ENCODE peak calls at places on chromosomes 6 and 20, in ten cellular contexts. I is HCT116, L is IMR-90, J is A549, V is H54, G is transverse colon, W is prostate gland, F is esophagus muscularis mucosa, R is H1, Z is heart left ventricle. A is an unnamed sample.

GRCh38 chr6:113856571-113857564 is at the start of gene MARCKS:
- DNase-seq in I (peak), L (peak), J (peak), V (no peak), G (peak), W (peak), F (no peak), R (peak), Z (peak), A (peak)

GRCh38 chr20:57065646-57066045 is 200.8 kb downstream of the BMP7 start:
- DNase-seq in I (no peak), L (no peak), J (no peak), V (no peak), G (no peak), W (no peak), F (no peak), R (no peak), Z (no peak), A (no peak)

GRCh38 chr6:116528163-116528562 is 16.7 kb downstream of the CALHM5 start:
- DNase-seq in I (no peak), L (no peak), J (no peak), V (no peak), G (no peak), W (no peak), F (no peak), R (no peak), Z (no peak), A (no peak)

GRCh38 chr20:38112249-38112942 is 52.7 kb downstream of the TGM2 start:
- DNase-seq in I (no peak), L (no peak), J (no peak), V (no peak), G (no peak), W (no peak), F (peak), R (peak), Z (no peak), A (no peak)

GRCh38 chr6:43076093-43076927 is at the start of gene PTK7:
- DNase-seq in I (no peak), L (peak), J (peak), V (peak), G (no peak), W (peak), F (no peak), R (peak), Z (peak), A (peak)

GRCh38 chr20:17710379-17711305 is 10.9 kb downstream of the BANF2 start:
- DNase-seq in I (no peak), L (peak), J (no peak), V (no peak), G (peak), W (no peak), F (no peak), R (no peak), Z (no peak), A (no peak)

GRCh38 chr6:83708970-83709747 is at the start of gene SNAP91:
- DNase-seq in I (no peak), L (no peak), J (peak), V (no peak), G (no peak), W (peak), F (no peak), R (peak), Z (no peak), A (peak)

GRCh38 chr6:149045404-149045803 is 272.1 kb upstream of the TAB2 start:
- DNase-seq in I (no peak), L (no peak), J (no peak), V (no peak), G (no peak), W (no peak), F (peak), R (no peak), Z (no peak), A (no peak)

GRCh38 chr6:105760746-105761145 is 325.4 kb upstream of the PRDM1 start:
- DNase-seq in I (no peak), L (no peak), J (no peak), V (no peak), G (no peak), W (no peak), F (no peak), R (no peak), Z (no peak), A (no peak)

GRCh38 chr6:75210885-75211739 is 5.3 kb upstream of the COL12A1 start:
- DNase-seq in I (no peak), L (peak), J (peak), V (peak), G (peak), W (peak), F (no peak), R (no peak), Z (peak), A (peak)

GRCh38 chr6:166596741-166597507 is 10.4 kb upstream of the RAMACL start:
- DNase-seq in I (no peak), L (no peak), J (no peak), V (no peak), G (no peak), W (no peak), F (no peak), R (no peak), Z (no peak), A (no peak)

GRCh38 chr6:85006362-85006761 is 242.0 kb upstream of the TBX18 start:
- DNase-seq in I (no peak), L (no peak), J (no peak), V (no peak), G (no peak), W (no peak), F (no peak), R (no peak), Z (no peak), A (no peak)

GRCh38 chr6:72418495-72418894 is 203.4 kb upstream of the KCNQ5 start:
- DNase-seq in I (no peak), L (peak), J (no peak), V (peak), G (no peak), W (no peak), F (no peak), R (no peak), Z (no peak), A (no peak)

GRCh38 chr20:62219992-62220665 is at the start of gene HRH3:
- DNase-seq in I (no peak), L (no peak), J (no peak), V (no peak), G (peak), W (no peak), F (no peak), R (peak), Z (peak), A (peak)

GRCh38 chr6:139544699-139545052 is 170.2 kb upstream of the CITED2 start:
- DNase-seq in I (no peak), L (no peak), J (no peak), V (no peak), G (no peak), W (no peak), F (no peak), R (no peak), Z (no peak), A (no peak)

GRCh38 chr6:28474441-28475219 is 31.3 kb upstream of the ZSCAN23 start:
- DNase-seq in I (peak), L (peak), J (peak), V (peak), G (no peak), W (no peak), F (no peak), R (peak), Z (no peak), A (no peak)

GRCh38 chr20:20594171-20594530 is 118.3 kb downstream of the RALGAPA2 start:
- DNase-seq in I (no peak), L (peak), J (peak), V (no peak), G (no peak), W (no peak), F (no peak), R (no peak), Z (no peak), A (no peak)

GRCh38 chr20:16541226-16541625 is 32.0 kb downstream of the KIF16B start:
- DNase-seq in I (no peak), L (no peak), J (no peak), V (no peak), G (no peak), W (no peak), F (no peak), R (no peak), Z (peak), A (no peak)

GRCh38 chr6:35034411-35035171 is 106.5 kb downstream of the TCP11 start:
- DNase-seq in I (no peak), L (no peak), J (no peak), V (no peak), G (peak), W (peak), F (no peak), R (no peak), Z (peak), A (no peak)

GRCh38 chr6:146990284-146990683 is 213.9 kb upstream of the STXBP5 start:
- DNase-seq in I (no peak), L (peak), J (peak), V (no peak), G (no peak), W (no peak), F (no peak), R (no peak), Z (no peak), A (no peak)

GRCh38 chr20:36092424-36093024 is 62.0 kb upstream of the EPB41L1 start:
- DNase-seq in I (no peak), L (no peak), J (peak), V (no peak), G (peak), W (no peak), F (no peak), R (peak), Z (peak), A (peak)

GRCh38 chr20:3352203-3352602 is 55.3 kb downstream of the DNAAF9 start:
- DNase-seq in I (no peak), L (no peak), J (no peak), V (no peak), G (no peak), W (no peak), F (no peak), R (no peak), Z (no peak), A (no peak)

GRCh38 chr6:139764498-139764986 is 390.1 kb upstream of the CITED2 start:
- DNase-seq in I (peak), L (peak), J (peak), V (no peak), G (no peak), W (no peak), F (no peak), R (no peak), Z (peak), A (no peak)

GRCh38 chr20:41150664-41151063 is 13.3 kb downstream of the PLCG1 start:
- DNase-seq in I (no peak), L (peak), J (no peak), V (no peak), G (no peak), W (no peak), F (no peak), R (no peak), Z (no peak), A (no peak)

GRCh38 chr6:108684809-108685329 is 124.2 kb downstream of the FOXO3 start:
- DNase-seq in I (no peak), L (peak), J (peak), V (no peak), G (peak), W (peak), F (no peak), R (no peak), Z (no peak), A (no peak)

GRCh38 chr20:58835231-58835630 is 15.5 kb downstream of the GNAS-AS1 start:
- DNase-seq in I (no peak), L (no peak), J (no peak), V (no peak), G (no peak), W (no peak), F (no peak), R (no peak), Z (no peak), A (no peak)

GRCh38 chr6:43840490-43841218 is 70.6 kb downstream of the VEGFA start:
- DNase-seq in I (no peak), L (peak), J (no peak), V (no peak), G (no peak), W (no peak), F (no peak), R (no peak), Z (no peak), A (no peak)

GRCh38 chr20:50374541-50375078 is 135.6 kb upstream of the PTPN1 start:
- DNase-seq in I (no peak), L (no peak), J (no peak), V (no peak), G (no peak), W (no peak), F (no peak), R (no peak), Z (no peak), A (no peak)

GRCh38 chr6:99841297-99841696 is 152.7 kb downstream of the MCHR2 start:
- DNase-seq in I (no peak), L (no peak), J (no peak), V (no peak), G (no peak), W (no peak), F (no peak), R (no peak), Z (no peak), A (no peak)

GRCh38 chr6:106324726-106325335 is 729 bp downstream of the ATG5 start:
- DNase-seq in I (no peak), L (peak), J (no peak), V (no peak), G (no peak), W (no peak), F (no peak), R (no peak), Z (no peak), A (no peak)

GRCh38 chr6:138600726-138601125 is 101.4 kb upstream of the NHSL1 start:
- DNase-seq in I (no peak), L (peak), J (no peak), V (no peak), G (no peak), W (no peak), F (no peak), R (no peak), Z (no peak), A (no peak)

DNA sequence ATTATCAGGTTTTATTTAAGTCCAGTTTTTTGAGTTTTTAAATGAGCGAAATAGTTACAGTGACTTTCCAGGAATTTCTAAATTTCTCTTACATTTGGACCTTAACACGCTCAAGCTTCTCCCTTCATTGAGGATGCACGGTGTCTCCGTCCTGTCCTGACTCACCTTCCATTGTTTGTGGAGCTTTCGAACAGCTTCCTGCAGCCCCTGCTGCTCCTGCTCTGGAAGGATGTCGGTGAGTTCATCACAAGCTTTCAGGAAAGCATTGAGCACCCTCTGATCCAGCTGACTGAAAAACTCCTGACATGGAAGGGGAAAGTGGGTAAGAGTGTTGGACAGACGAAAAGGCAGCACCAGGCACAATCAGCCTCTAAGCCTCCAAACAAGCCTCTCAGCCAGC is 183.7 kb downstream of the SYNE1 start:
- DNase-seq in I (no peak), L (no peak), J (no peak), V (no peak), G (no peak), W (no peak), F (no peak), R (no peak), Z (no peak), A (no peak)
- TF ChIP-seq POLR2A in I (no peak), L (no peak), J (no peak), V (no peak), G (no peak), W (no peak), F (no peak), R (no peak), Z (no peak), A (no peak)

GRCh38 chr6:142945071-142945445 is at the start of gene HIVEP2:
- DNase-seq in I (no peak), L (peak), J (peak), V (peak), G (peak), W (peak), F (peak), R (peak), Z (peak), A (peak)

GRCh38 chr6:142945446-142946180 is 637 bp upstream of the HIVEP2 start:
- DNase-seq in I (no peak), L (no peak), J (peak), V (peak), G (peak), W (peak), F (peak), R (peak), Z (no peak), A (peak)

GRCh38 chr6:142946924-142947701 is 2.1 kb upstream of the HIVEP2 start:
- DNase-seq in I (no peak), L (peak), J (peak), V (peak), G (peak), W (peak), F (peak), R (peak), Z (peak), A (peak)

GRCh38 chr6:142947702-142948480 is 2.9 kb upstream of the HIVEP2 start:
- DNase-seq in I (no peak), L (no peak), J (no peak), V (peak), G (no peak), W (no peak), F (no peak), R (no peak), Z (no peak), A (no peak)

DNA sequence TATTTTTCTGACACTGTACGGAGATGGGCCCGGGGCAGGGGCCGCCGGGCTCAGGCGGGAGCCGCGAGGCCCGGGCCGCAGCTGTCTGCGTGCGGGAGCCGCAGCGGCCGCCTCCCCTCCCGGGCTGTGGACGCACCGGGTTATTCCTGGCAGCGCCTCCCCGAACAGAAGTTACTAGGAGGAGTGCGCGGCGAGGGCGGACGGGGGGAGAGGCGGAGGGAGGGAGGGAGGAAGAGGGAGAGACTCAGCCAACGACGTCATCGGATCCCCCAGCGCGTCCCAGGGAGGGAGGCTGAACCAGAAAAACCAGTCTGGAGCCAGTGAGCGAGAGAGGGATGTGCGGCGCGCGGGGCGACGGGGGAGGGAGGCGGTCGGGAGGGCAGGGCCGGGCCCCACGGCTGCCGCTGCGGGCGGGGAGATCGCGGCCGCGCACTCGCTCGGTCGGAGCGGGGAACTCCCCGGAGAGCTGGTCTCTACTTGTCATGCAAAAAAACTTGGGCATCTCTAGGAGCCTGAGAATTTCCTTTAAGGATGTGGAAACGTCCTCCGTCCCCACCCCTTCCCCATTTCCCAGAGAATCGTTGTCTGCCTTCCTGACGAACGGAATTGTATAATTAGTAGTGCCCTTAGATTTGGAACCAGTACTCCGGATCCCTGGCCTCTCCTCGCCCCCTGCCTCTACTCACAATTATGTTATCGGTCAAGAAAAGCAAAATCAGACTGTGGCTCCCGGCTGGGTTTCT is 1.4 kb upstream of the HIVEP2 start:
- DNase-seq in I (peak), L (peak), J (peak), V (peak), G (peak), W (peak), F (peak), R (peak), Z (peak), A (peak)
- TF ChIP-seq POLR2A in I (no peak), L (peak), J (peak), V (peak), G (peak), W (peak), F (peak), R (peak), Z (no peak), A (peak)

GRCh38 chr6:119077643-119078448 is 618 bp downstream of the FAM184A start:
- DNase-seq in I (no peak), L (no peak), J (no peak), V (no peak), G (peak), W (peak), F (peak), R (peak), Z (peak), A (peak)

GRCh38 chr6:119076966-119077642 is 1.4 kb downstream of the FAM184A start:
- DNase-seq in I (no peak), L (no peak), J (no peak), V (no peak), G (no peak), W (no peak), F (peak), R (no peak), Z (no peak), A (no peak)

GRCh38 chr6:119079288-119079809 is 885 bp upstream of the FAM184A start:
- DNase-seq in I (no peak), L (peak), J (no peak), V (no peak), G (no peak), W (no peak), F (no peak), R (no peak), Z (no peak), A (no peak)

GRCh38 chr6:119076173-119076965 is 2.1 kb downstream of the FAM184A start:
- DNase-seq in I (no peak), L (no peak), J (no peak), V (no peak), G (no peak), W (no peak), F (peak), R (no peak), Z (no peak), A (no peak)

GRCh38 chr6:119078449-119079287 is at the start of gene FAM184A:
- DNase-seq in I (peak), L (peak), J (peak), V (peak), G (peak), W (peak), F (peak), R (peak), Z (peak), A (peak)
- TF ChIP-seq POLR2A in I (no peak), L (no peak), J (no peak), V (no peak), G (no peak), W (peak), F (no peak), R (no peak), Z (no peak), A (peak)

GRCh38 chr20:407953-408842 is at the start of gene RBCK1:
- DNase-seq in I (peak), L (peak), J (peak), V (peak), G (peak), W (peak), F (peak), R (peak), Z (peak), A (peak)

GRCh38 chr20:408843-409696 is 971 bp downstream of the RBCK1 start:
- DNase-seq in I (no peak), L (no peak), J (no peak), V (no peak), G (no peak), W (no peak), F (no peak), R (no peak), Z (no peak), A (no peak)

GRCh38 chr20:412081-412480 is 4.0 kb downstream of the RBCK1 start:
- DNase-seq in I (no peak), L (no peak), J (no peak), V (no peak), G (no peak), W (no peak), F (no peak), R (no peak), Z (no peak), A (no peak)

GRCh38 chr20:407097-407952 is 774 bp upstream of the RBCK1 start:
- DNase-seq in I (peak), L (peak), J (peak), V (peak), G (peak), W (peak), F (no peak), R (peak), Z (peak), A (peak)

DNA sequence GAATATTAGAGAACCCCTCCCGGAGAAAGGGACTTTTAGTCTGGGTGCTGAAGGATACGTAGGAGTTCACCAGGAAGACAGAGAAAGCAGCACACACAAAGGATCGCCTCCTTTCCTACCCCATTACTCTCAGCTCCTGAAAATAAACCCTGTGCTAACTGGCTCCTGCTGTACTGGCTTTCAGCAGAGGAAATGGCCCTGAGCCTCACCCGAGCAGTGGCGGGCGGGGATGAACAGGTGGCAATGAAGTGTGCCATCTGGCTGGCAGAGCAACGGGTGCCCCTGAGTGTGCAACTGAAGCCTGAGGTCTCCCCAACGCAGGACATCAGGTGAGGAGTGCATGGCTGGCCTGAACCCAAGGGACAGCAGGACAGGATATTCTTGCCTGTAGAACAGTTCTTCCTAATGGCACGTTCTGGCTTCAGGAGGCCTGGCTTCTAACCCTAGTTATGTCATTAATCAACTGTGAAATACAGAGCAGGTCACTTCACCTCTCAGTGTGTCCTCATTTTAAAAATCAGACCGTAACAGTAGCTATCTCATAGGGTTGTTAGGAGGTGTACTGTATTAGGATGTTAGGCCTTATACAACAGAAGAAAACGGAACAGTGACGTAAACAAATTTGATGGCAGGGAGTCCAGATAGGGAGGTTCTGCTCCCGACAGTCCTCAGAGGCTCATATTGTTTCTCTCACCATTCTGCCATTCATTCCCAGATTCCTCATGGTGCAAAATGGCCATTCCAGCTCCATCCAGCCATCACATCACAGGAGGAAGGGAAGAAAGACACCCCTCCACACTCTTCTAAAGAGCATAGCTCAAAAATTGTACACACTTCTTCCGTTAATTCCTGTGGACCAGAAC is 1.8 kb downstream of the RBCK1 start:
- DNase-seq in I (no peak), L (no peak), J (no peak), V (no peak), G (peak), W (no peak), F (no peak), R (no peak), Z (no peak), A (no peak)
- TF ChIP-seq POLR2A in I (no peak), L (no peak), J (no peak), V (no peak), G (no peak), W (no peak), F (no peak), R (no peak), Z (no peak), A (no peak)